ENCODE peak calls at places on chromosome 20, in seven cellular contexts. T is fibroblast of the aortic adventitia, H is LNCaP clone FGC, R is cardiac muscle cell, S is brain microvascular endothelial cell, C is HL-60, Y is foreskin fibroblast. D is an unnamed sample.
A peak's percentile ranks its signal among the peaks of the same experiment; 100 is the strongest.

GRCh38 chr20:62608218-62608565 is 34.1 kb upstream of the SLCO4A1 start:
- DNase-seq in Y (no peak), T (no peak), R (no peak), S (no peak), C (no peak), H (no peak), D (no peak)

GRCh38 chr20:50585214-50585613 is 75.0 kb downstream of the PTPN1 start:
- DNase-seq in T (no peak), R (no peak), C (no peak), Y (no peak), H (no peak), S (no peak), D (no peak)

GRCh38 chr20:16747291-16747811 is 807 bp upstream of the OTOR start:
- DNase-seq in Y (no peak), C (no peak), H (peak; percentile 93), T (no peak), S (no peak), R (no peak), D (no peak)

GRCh38 chr20:38990728-38991127 is 28.6 kb downstream of the DHX35 start:
- DNase-seq in H (no peak), R (no peak), Y (no peak), C (no peak), T (no peak), S (no peak), D (no peak)

GRCh38 chr20:33945391-33946079 is 48.2 kb upstream of the RALY start:
- DNase-seq in T (peak; percentile 74), R (no peak), S (peak; percentile 42), Y (peak; percentile 63), C (no peak), H (no peak), D (no peak)

GRCh38 chr20:23139524-23139923 is 53.4 kb upstream of the CD93 start:
- DNase-seq in S (no peak), R (no peak), T (no peak), C (no peak), H (no peak), Y (no peak), D (no peak)

GRCh38 chr20:6311841-6312655 is 189.2 kb upstream of the FERMT1 start:
- DNase-seq in T (no peak), Y (no peak), H (no peak), R (no peak), C (no peak), S (no peak), D (no peak)

GRCh38 chr20:44035924-44036323 is 121.3 kb downstream of the TOX2 start:
- DNase-seq in R (no peak), H (no peak), C (no peak), S (no peak), Y (no peak), T (no peak), D (no peak)

GRCh38 chr20:53888510-53888909 is 181.9 kb downstream of the BCAS1 start:
- DNase-seq in R (no peak), Y (no peak), S (no peak), C (no peak), H (no peak), T (no peak), D (no peak)

GRCh38 chr20:43799150-43799711 is 72.4 kb upstream of the GTSF1L start:
- DNase-seq in H (peak; percentile 8), Y (peak; percentile 23), S (no peak), R (no peak), C (no peak), T (peak; percentile 33), D (no peak)

GRCh38 chr20:45340236-45340847 is 7.9 kb downstream of the SDC4 start:
- DNase-seq in C (no peak), S (no peak), Y (no peak), T (no peak), H (peak; percentile 76), R (no peak), D (no peak)

GRCh38 chr20:7856756-7857155 is 83.5 kb downstream of the HAO1 start:
- DNase-seq in S (no peak), Y (peak; percentile 87), H (no peak), R (no peak), C (peak; percentile 5), T (peak; percentile 81), D (no peak)

GRCh38 chr20:22303523-22303922 is 280.8 kb downstream of the FOXA2 start:
- DNase-seq in Y (no peak), R (peak; percentile 4), C (no peak), H (no peak), S (no peak), T (no peak), D (no peak)

GRCh38 chr20:46099491-46100287 is 9.9 kb upstream of the NCOA5 start:
- DNase-seq in S (no peak), T (no peak), Y (no peak), R (no peak), C (no peak), H (no peak), D (no peak)

GRCh38 chr20:47867831-47868230 is 82.5 kb upstream of the SULF2 start:
- DNase-seq in Y (no peak), S (no peak), H (no peak), R (no peak), T (no peak), C (no peak), D (no peak)

GRCh38 chr20:18364768-18365167 is 76.4 kb downstream of the ZNF133 start:
- DNase-seq in C (no peak), T (no peak), S (no peak), R (no peak), H (no peak), Y (no peak), D (no peak)

GRCh38 chr20:53547664-53548239 is 45.9 kb downstream of the ZNF217 start:
- DNase-seq in C (no peak), T (peak; percentile 81), H (peak; percentile 54), S (peak; percentile 48), R (peak; percentile 80), Y (peak; percentile 37), D (no peak)

GRCh38 chr20:1296117-1296610 is 30.1 kb downstream of the SNPH start:
- DNase-seq in H (no peak), C (no peak), R (no peak), T (no peak), Y (no peak), S (no peak), D (no peak)

GRCh38 chr20:61683721-61684120 is 382.0 kb downstream of the TAF4 start:
- DNase-seq in H (no peak), Y (no peak), S (no peak), T (no peak), R (no peak), C (no peak), D (no peak)

GRCh38 chr20:57389695-57390603 is 1.2 kb upstream of the RBM38 start:
- DNase-seq in R (no peak), T (no peak), Y (no peak), S (no peak), H (no peak), C (no peak), D (no peak)

GRCh38 chr20:32580970-32581838 is 3.9 kb downstream of the NOL4L start:
- DNase-seq in H (no peak), C (peak; percentile 55), S (no peak), R (peak; percentile 67), Y (no peak), T (no peak), D (peak; percentile 90)

GRCh38 chr20:13546497-13547131 is 92.1 kb downstream of the TASP1 start:
- DNase-seq in S (peak; percentile 76), T (peak; percentile 77), Y (peak; percentile 58), H (peak; percentile 34), R (peak; percentile 89), C (peak; percentile 27), D (no peak)

DNA sequence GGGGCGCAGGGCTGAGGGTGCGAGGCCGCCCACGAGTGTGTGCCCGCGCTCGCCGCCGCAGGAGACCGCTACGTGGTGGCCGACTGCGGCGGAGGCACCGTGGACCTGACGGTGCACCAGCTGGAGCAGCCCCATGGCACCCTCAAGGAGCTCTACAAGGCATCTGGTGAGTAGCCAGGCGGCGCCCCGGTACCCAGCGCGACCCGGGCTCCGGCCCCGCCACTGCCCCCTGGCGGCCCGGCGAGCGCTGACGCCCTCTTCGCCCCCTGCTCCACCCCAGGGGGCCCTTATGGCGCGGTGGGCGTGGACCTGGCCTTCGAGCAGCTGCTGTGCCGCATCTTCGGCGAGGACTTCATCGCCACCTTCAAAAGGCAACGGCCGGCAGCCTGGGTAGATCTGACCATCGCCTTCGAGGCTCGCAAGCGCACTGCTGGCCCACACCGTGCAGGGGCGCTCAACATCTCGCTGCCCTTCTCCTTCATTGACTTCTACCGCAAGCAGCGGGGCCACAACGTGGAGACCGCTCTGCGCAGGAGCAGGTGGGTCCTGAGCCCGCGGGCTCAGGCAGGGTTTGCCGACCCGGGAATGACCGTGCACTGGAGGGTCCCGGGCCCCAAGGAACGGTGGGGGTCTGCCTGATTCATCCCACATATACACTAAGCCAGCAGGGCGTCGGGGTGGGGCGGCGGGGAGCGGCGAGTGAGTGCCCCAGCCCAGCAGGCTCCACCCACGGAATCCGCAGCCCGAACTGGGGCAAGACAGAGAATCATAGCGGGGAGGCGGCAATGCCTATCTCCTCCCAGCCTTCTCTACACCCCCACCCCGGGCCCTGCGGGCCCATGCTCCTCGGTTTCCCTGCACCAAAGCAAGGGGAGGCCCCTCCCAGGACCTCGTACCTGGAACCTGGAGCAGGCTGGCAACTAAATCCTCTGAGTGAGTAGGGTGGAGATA is 17.5 kb downstream of the HSPA12B start:
- DNase-seq in S (no peak), R (peak; percentile 63), H (no peak), C (no peak), T (no peak), Y (no peak), D (no peak)
- TF ChIP-seq CTCF in S (peak; percentile 64), R (peak; percentile 53), H (peak; percentile 63), C (peak; percentile 42), T (no peak), Y (peak; percentile 12), D (peak; percentile 92)

GRCh38 chr20:48957521-48957920 is 36.0 kb downstream of the ARFGEF2 start:
- DNase-seq in H (no peak), T (peak; percentile 60), S (no peak), C (no peak), R (no peak), Y (no peak), D (no peak)
- TF ChIP-seq CTCF in H (no peak), T (peak; percentile 44), S (no peak), C (no peak), R (no peak), Y (no peak), D (no peak)

DNA sequence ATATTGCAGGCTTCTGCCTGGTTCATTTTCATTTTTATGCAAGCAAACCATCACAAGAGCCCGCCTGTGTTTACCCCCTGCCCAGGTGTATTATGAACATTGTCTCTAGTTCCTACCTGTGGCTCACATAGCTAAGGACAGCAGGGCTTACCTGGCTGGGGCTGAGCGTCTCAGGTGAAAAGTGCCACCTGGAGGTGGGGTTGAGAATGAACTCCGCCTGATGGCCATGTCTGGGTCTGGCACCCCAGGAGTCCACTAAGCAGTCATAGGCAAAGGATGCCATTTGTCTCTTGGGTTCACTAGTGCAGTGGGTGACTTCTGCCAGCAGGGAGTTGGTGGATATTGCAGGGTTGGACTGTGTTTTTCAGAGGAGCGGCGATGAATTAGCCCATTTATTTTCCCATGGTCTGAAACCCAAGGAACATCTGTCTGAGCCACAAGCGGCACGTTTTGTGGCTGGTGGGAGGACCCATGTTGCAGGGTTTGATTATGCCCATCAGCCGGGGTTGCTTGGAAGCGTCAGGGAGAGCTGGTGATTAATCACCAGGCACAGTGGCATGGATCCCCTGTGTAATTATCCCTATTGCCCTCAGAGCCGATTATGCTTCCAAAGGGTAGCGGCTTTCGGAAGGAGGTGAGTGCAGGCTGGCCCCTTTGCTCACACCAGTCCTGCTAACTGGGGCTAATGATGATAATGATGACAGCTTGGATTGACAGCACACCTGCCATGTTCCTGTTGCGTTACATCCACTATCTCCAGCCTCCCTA is 92.2 kb downstream of the CDH26 start:
- DNase-seq in S (no peak), T (no peak), C (no peak), Y (no peak), R (peak; percentile 22), H (peak; percentile 17), D (no peak)
- TF ChIP-seq CTCF in S (peak; percentile 37), T (no peak), C (no peak), Y (no peak), R (no peak), H (peak; percentile 47), D (no peak)

GRCh38 chr20:9411833-9412232 is 102.6 kb upstream of the LAMP5 start:
- DNase-seq in T (no peak), S (no peak), C (no peak), H (no peak), Y (no peak), R (no peak), D (no peak)
- TF ChIP-seq CTCF in T (no peak), S (no peak), C (no peak), H (no peak), Y (no peak), R (no peak), D (no peak)